ENCODE peak calls at places on chromosome 5, in eight cellular contexts. R is Right ventricle myocardium superior; N is Calu3; T is astrocyte; A is stimulated activated CD8-positive, alpha-beta memory T cell treated with anti-CD3 and anti-CD28 coated beads, Interleukin-15, amount 100 ng/mL, for 1 hour; W is pancreas; M is sciatic nerve; P is left cardiac atrium. I is an unnamed sample.

GRCh38 chr5:75694781-75695180 is 22.5 kb downstream of the POC5 start:
- DNase-seq in R (no peak), N (no peak), T (no peak), A (no peak), W (no peak), M (no peak), P (no peak), I (no peak)

GRCh38 chr5:139831624-139832023 is 36.0 kb downstream of the PSD2 start:
- DNase-seq in R (no peak), N (no peak), T (no peak), A (no peak), W (no peak), M (no peak), P (peak; percentile 1), I (no peak)

GRCh38 chr5:71778678-71779276 is 59.7 kb downstream of the CARTPT start:
- DNase-seq in R (no peak), N (peak; percentile 55), T (peak; percentile 16), A (no peak), W (no peak), M (no peak), P (no peak), I (peak; percentile 51)

GRCh38 chr5:76732405-76733048 is 16.6 kb downstream of the F2R start:
- DNase-seq in R (no peak), N (no peak), T (no peak), A (no peak), W (no peak), M (no peak), P (no peak), I (no peak)

GRCh38 chr5:170181902-170182301 is 50.9 kb upstream of the C5orf58 start:
- DNase-seq in R (no peak), N (no peak), T (peak; percentile 3), A (no peak), W (no peak), M (no peak), P (no peak), I (no peak)

GRCh38 chr5:172188893-172189692 is 1.1 kb upstream of the STK10 start:
- DNase-seq in R (no peak), N (no peak), T (peak; percentile 73), A (no peak), W (no peak), M (peak; percentile 58), P (no peak), I (no peak)

GRCh38 chr5:14343376-14343775 is 200.2 kb downstream of the TRIO start:
- DNase-seq in R (no peak), N (no peak), T (no peak), A (no peak), W (no peak), M (no peak), P (no peak), I (no peak)

GRCh38 chr5:173774212-173774850 is 113.8 kb upstream of the CPEB4 start:
- DNase-seq in R (peak; percentile 67), N (no peak), T (no peak), A (no peak), W (no peak), M (no peak), P (no peak), I (no peak)

GRCh38 chr5:179870403-179870903 is 11.8 kb upstream of the MRNIP start:
- DNase-seq in R (peak; percentile 87), N (peak; percentile 64), T (no peak), A (no peak), W (peak; percentile 66), M (peak; percentile 81), P (peak; percentile 83), I (no peak)

GRCh38 chr5:3780278-3780677 is 184.6 kb downstream of the IRX1 start:
- DNase-seq in R (no peak), N (no peak), T (no peak), A (no peak), W (no peak), M (no peak), P (no peak), I (no peak)

GRCh38 chr5:65925094-65925600 is 1.2 kb upstream of the ERBIN start:
- DNase-seq in R (peak; percentile 88), N (peak; percentile 58), T (peak; percentile 83), A (peak; percentile 44), W (no peak), M (peak; percentile 80), P (peak; percentile 80), I (peak; percentile 90)

GRCh38 chr5:141513021-141513626 is 24.2 kb downstream of the PCDHGC5 start:
- DNase-seq in R (no peak), N (no peak), T (peak; percentile 60), A (no peak), W (no peak), M (peak; percentile 70), P (peak; percentile 50), I (no peak)

GRCh38 chr5:109318455-109319108 is 91.2 kb downstream of the PJA2 start:
- DNase-seq in R (no peak), N (no peak), T (no peak), A (no peak), W (no peak), M (no peak), P (no peak), I (no peak)

GRCh38 chr5:84602371-84602771 is 217.7 kb upstream of the EDIL3 start:
- DNase-seq in R (no peak), N (no peak), T (peak; percentile 22), A (no peak), W (no peak), M (no peak), P (no peak), I (no peak)

GRCh38 chr5:19547640-19548039 is 440.4 kb downstream of the CDH18 start:
- DNase-seq in R (no peak), N (no peak), T (peak; percentile 84), A (no peak), W (no peak), M (no peak), P (no peak), I (no peak)

GRCh38 chr5:177100714-177101121 is 14.0 kb downstream of the FGFR4 start:
- DNase-seq in R (no peak), N (no peak), T (no peak), A (no peak), W (no peak), M (no peak), P (no peak), I (no peak)

GRCh38 chr5:62695274-62695673 is 116.7 kb downstream of the LRRC70 start:
- DNase-seq in R (no peak), N (no peak), T (no peak), A (no peak), W (no peak), M (no peak), P (no peak), I (no peak)

GRCh38 chr5:139543423-139543991 is 17.6 kb upstream of the UBE2D2 start:
- DNase-seq in R (peak; percentile 83), N (no peak), T (peak; percentile 18), A (no peak), W (peak; percentile 76), M (peak; percentile 70), P (peak; percentile 78), I (no peak)

GRCh38 chr5:126274396-126274795 is 148.8 kb upstream of the GRAMD2B start:
- DNase-seq in R (no peak), N (no peak), T (no peak), A (no peak), W (no peak), M (no peak), P (no peak), I (no peak)

GRCh38 chr5:126007841-126008240 is 415.4 kb upstream of the GRAMD2B start:
- DNase-seq in R (no peak), N (no peak), T (peak; percentile 69), A (no peak), W (no peak), M (no peak), P (no peak), I (no peak)

GRCh38 chr5:161023591-161023990 is 171.6 kb upstream of the ATP10B start:
- DNase-seq in R (no peak), N (no peak), T (no peak), A (no peak), W (no peak), M (no peak), P (no peak), I (no peak)

GRCh38 chr5:32522429-32523143 is 62.8 kb upstream of the SUB1 start:
- DNase-seq in R (peak; percentile 52), N (no peak), T (peak; percentile 94), A (no peak), W (no peak), M (no peak), P (peak; percentile 39), I (no peak)

I was measured in SW480.